ENCODE peak calls at places on chromosome 13, in seven cellular contexts. W is tibial nerve, Y is body of pancreas, R is A549, E is right cardiac atrium, I is Karpas-422, B is GM12878. L is an unnamed sample.
A peak's percentile ranks its signal among the peaks of the same experiment; 100 is the strongest.

GRCh38 chr13:79749556-79749955 is 268.6 kb downstream of the NDFIP2 start:
- DNase-seq in R (no peak), W (no peak), E (no peak), Y (no peak), I (no peak), B (no peak), L (no peak)

GRCh38 chr13:42991892-42992584 is at the start of gene EPSTI1:
- DNase-seq in Y (peak; percentile 53), W (peak; percentile 27), B (no peak), E (peak; percentile 82), I (peak; percentile 85), R (no peak), L (peak; percentile 54)

GRCh38 chr13:41222259-41222852 is 28.0 kb upstream of the KBTBD7 start:
- DNase-seq in W (no peak), Y (peak; percentile 59), B (peak; percentile 34), R (peak; percentile 48), I (peak; percentile 83), E (no peak), L (no peak)

GRCh38 chr13:113105032-113105993 is at the start of gene F7:
- DNase-seq in I (no peak), B (no peak), Y (no peak), R (peak; percentile 69), E (peak; percentile 39), W (no peak), L (no peak)

GRCh38 chr13:67549331-67549730 is 319.2 kb upstream of the PCDH9 start:
- DNase-seq in Y (no peak), W (no peak), R (peak; percentile 11), I (no peak), E (no peak), B (no peak), L (no peak)

GRCh38 chr13:28268800-28269223 is 130.5 kb downstream of the PAN3 start:
- DNase-seq in R (no peak), I (no peak), Y (no peak), B (peak; percentile 94), E (no peak), W (no peak), L (no peak)

GRCh38 chr13:110403721-110404120 is 96.6 kb downstream of the COL4A2 start:
- DNase-seq in B (no peak), Y (no peak), I (no peak), W (no peak), R (no peak), E (no peak), L (no peak)

GRCh38 chr13:113806526-113806925 is 47.5 kb downstream of the TMEM255B start:
- DNase-seq in W (no peak), Y (no peak), B (no peak), R (no peak), I (no peak), E (peak; percentile 32), L (no peak)

GRCh38 chr13:77325371-77325941 is 1.4 kb downstream of the MYCBP2 start:
- DNase-seq in I (peak; percentile 62), Y (no peak), B (no peak), E (no peak), R (no peak), W (no peak), L (no peak)

GRCh38 chr13:22505489-22505888 is 675.3 kb upstream of the SGCG start:
- DNase-seq in W (no peak), E (no peak), R (no peak), I (no peak), Y (no peak), B (no peak), L (no peak)

GRCh38 chr13:24618219-24618955 is 61.8 kb upstream of the ATP12A start:
- DNase-seq in Y (no peak), B (peak; percentile 40), E (no peak), R (no peak), I (peak; percentile 49), W (no peak), L (no peak)

GRCh38 chr13:113928701-113929627 is 44.9 kb downstream of the C13orf46 start:
- DNase-seq in E (peak; percentile 93), R (no peak), B (no peak), W (peak; percentile 86), I (no peak), Y (peak; percentile 93), L (peak; percentile 92)

GRCh38 chr13:110448677-110449076 is 112.8 kb downstream of the RAB20 start:
- DNase-seq in I (no peak), R (no peak), E (no peak), Y (no peak), W (no peak), B (no peak), L (no peak)

GRCh38 chr13:27379694-27380596 is 44.5 kb upstream of the GTF3A start:
- DNase-seq in B (no peak), I (peak; percentile 72), E (peak; percentile 73), R (peak; percentile 67), W (peak; percentile 23), Y (peak; percentile 80), L (peak; percentile 46)

DNA sequence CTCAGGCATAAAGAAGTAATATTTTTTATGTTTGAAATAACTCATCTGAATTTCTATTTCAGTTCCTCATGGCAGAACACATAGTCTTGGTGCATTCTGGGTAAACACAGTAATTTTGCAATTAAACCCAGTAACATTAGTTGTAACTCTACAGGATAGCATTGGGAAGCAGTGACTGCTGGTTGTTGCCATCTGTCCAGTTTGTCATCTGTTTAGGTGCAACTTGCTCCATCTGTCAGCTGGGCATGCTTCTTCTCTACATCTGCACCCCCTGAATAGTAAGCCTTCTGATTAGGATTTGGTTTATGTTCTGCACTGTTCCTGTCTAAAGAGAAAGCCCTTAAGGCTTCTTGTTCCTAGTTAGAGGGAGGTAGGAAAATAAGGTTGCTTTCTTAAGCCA is 63.5 kb upstream of the CSNK1A1L start:
- DNase-seq in W (no peak), R (no peak), I (no peak), E (no peak), B (no peak), Y (no peak), L (no peak)
- H3K27ac ChIP-seq in W (no peak overlapping the region), R (no peak overlapping the region), I (no peak overlapping the region), E (no peak overlapping the region), B (no peak overlapping the region), Y (no peak overlapping the region), L (no peak overlapping the region)

DNA sequence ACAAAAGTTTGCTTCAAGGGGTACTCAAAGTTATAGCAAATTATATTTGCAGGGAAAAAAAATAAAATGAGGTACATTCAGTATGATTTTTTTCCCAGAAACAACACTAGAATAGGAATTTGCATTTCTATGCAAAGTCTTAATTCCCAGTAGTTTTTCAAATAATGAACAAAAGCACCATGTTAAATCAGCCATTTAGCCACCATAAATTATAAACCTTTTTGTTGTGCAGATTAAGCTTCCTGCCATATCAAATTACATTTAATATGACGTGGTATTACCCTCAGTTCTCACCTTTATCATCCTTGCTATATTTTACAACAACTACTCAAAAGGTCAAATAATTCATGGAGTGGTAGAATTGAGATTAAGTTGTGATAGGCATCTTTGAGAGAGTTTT is 136.6 kb upstream of the FRY start:
- DNase-seq in E (no peak), W (no peak), I (no peak), Y (no peak), B (no peak), R (no peak), L (no peak)
- H3K4me1 ChIP-seq in E (peaks cover 8% of the 10 kb centered on the region), W (no peaks in the 10 kb centered on the region), I (peaks cover 4% of the 10 kb centered on the region), Y (peaks cover 8% of the 10 kb centered on the region), B (peaks cover 7% of the 10 kb centered on the region), R (no peaks in the 10 kb centered on the region), L (peaks cover 14% of the 10 kb centered on the region)

GRCh38 chr13:32736648-32737047 is 150.4 kb downstream of the PDS5B start:
- DNase-seq in W (no peak), E (no peak), B (no peak), R (no peak), Y (no peak), I (no peak), L (no peak)
- H3K27ac ChIP-seq in W (no peak overlapping the region), E (no peak overlapping the region), B (peak overlapping the region; percentile 90), R (no peak overlapping the region), Y (peak overlapping the region; percentile 26), I (peak overlapping the region; percentile 52), L (no peak overlapping the region)

GRCh38 chr13:98539655-98540054 is 37.3 kb downstream of the STK24 start:
- DNase-seq in E (no peak), I (no peak), W (no peak), B (no peak), Y (no peak), R (no peak), L (no peak)
- H3K4me1 ChIP-seq in E (peaks cover 33% of the 10 kb centered on the region), I (peaks cover 30% of the 10 kb centered on the region), W (peaks cover 60% of the 10 kb centered on the region), B (peaks cover 55% of the 10 kb centered on the region), Y (peaks cover 67% of the 10 kb centered on the region), R (peaks cover 20% of the 10 kb centered on the region), L (peaks cover 68% of the 10 kb centered on the region)

GRCh38 chr13:31588923-31589322 is 150.4 kb upstream of the RXFP2 start:
- DNase-seq in B (no peak), E (no peak), W (no peak), I (no peak), R (no peak), Y (no peak), L (no peak)

GRCh38 chr13:31588331-31588730 is 151.0 kb upstream of the RXFP2 start:
- DNase-seq in Y (no peak), W (no peak), E (no peak), B (no peak), R (no peak), I (no peak), L (no peak)

GRCh38 chr13:31591834-31592233 is 147.5 kb upstream of the RXFP2 start:
- DNase-seq in W (no peak), I (no peak), R (no peak), B (no peak), Y (no peak), E (no peak), L (no peak)

GRCh38 chr13:31587696-31588266 is 151.5 kb upstream of the RXFP2 start:
- DNase-seq in E (no peak), Y (no peak), R (no peak), W (no peak), B (no peak), I (no peak), L (no peak)
- H3K27ac ChIP-seq in E (no peak overlapping the region), Y (no peak overlapping the region), R (no peak overlapping the region), W (no peak overlapping the region), B (no peak overlapping the region), I (no peak overlapping the region), L (no peak overlapping the region)

GRCh38 chr13:75511226-75511625 is 26.4 kb downstream of the COMMD6 start:
- DNase-seq in E (no peak), B (no peak), W (no peak), R (no peak), I (no peak), Y (no peak), L (no peak)

GRCh38 chr13:75505966-75506365 is 24.0 kb upstream of the TBC1D4 start:
- DNase-seq in B (no peak), R (no peak), I (no peak), W (no peak), Y (no peak), E (no peak), L (no peak)

GRCh38 chr13:75505327-75505726 is 23.4 kb upstream of the TBC1D4 start:
- DNase-seq in B (no peak), Y (no peak), W (no peak), I (no peak), R (no peak), E (no peak), L (no peak)

GRCh38 chr13:75508002-75508548 is 26.1 kb upstream of the TBC1D4 start:
- DNase-seq in R (no peak), B (no peak), I (no peak), Y (no peak), E (no peak), W (no peak), L (no peak)

GRCh38 chr13:75507027-75508001 is 25.3 kb upstream of the TBC1D4 start:
- DNase-seq in W (no peak), I (peak; percentile 74), R (no peak), Y (no peak), B (no peak), E (peak; percentile 32), L (no peak)
- H3K4me1 ChIP-seq in W (no peaks in the 10 kb centered on the region), I (peaks cover 15% of the 10 kb centered on the region), R (no peaks in the 10 kb centered on the region), Y (no peaks in the 10 kb centered on the region), B (peaks cover 16% of the 10 kb centered on the region), E (no peaks in the 10 kb centered on the region), L (peaks cover 5% of the 10 kb centered on the region)